ENCODE peak calls at places on chromosomes 11 and 22, in four cellular contexts. K is AG04450, F is right lobe of liver, L is ascending aorta. V is an unnamed sample.

GRCh38 chr11:36953986-36954385 is 355.9 kb upstream of the RAG2 start:
- DNase-seq in F (no peak), L (no peak), K (no peak), V (no peak)

GRCh38 chr22:20258584-20259335 is 9.4 kb downstream of the RTN4R start:
- DNase-seq in L (no peak), K (no peak), F (no peak), V (no peak)

GRCh38 chr11:2305862-2306823 is 4.3 kb downstream of the TSPAN32 start:
- DNase-seq in L (no peak), K (peak; percentile 50), F (peak; percentile 65), V (no peak)

GRCh38 chr11:69335010-69335409 is 41.1 kb downstream of the MYEOV start:
- DNase-seq in K (no peak), F (peak; percentile 21), L (no peak), V (no peak)

GRCh38 chr11:86518211-86518610 is 143.5 kb downstream of the CCDC81 start:
- DNase-seq in L (no peak), F (no peak), K (no peak), V (no peak)

GRCh38 chr11:95821640-95822039 is 31.3 kb downstream of the CEP57 start:
- DNase-seq in F (no peak), L (no peak), K (no peak), V (no peak)

GRCh38 chr11:63489879-63490278 is 1.1 kb downstream of the PLAAT5 start:
- DNase-seq in K (no peak), L (no peak), F (no peak), V (no peak)

GRCh38 chr11:124108158-124108557 is 7.1 kb upstream of the VWA5A start:
- DNase-seq in K (no peak), F (no peak), L (no peak), V (peak; percentile 12)

GRCh38 chr22:50481440-50482106 is at the start of gene ADM2:
- DNase-seq in L (no peak), F (no peak), K (no peak), V (peak; percentile 68)

GRCh38 chr22:31346733-31347250 is 646 bp upstream of the PATZ1 start:
- DNase-seq in F (peak; percentile 88), K (no peak), L (no peak), V (peak; percentile 57)

DNA sequence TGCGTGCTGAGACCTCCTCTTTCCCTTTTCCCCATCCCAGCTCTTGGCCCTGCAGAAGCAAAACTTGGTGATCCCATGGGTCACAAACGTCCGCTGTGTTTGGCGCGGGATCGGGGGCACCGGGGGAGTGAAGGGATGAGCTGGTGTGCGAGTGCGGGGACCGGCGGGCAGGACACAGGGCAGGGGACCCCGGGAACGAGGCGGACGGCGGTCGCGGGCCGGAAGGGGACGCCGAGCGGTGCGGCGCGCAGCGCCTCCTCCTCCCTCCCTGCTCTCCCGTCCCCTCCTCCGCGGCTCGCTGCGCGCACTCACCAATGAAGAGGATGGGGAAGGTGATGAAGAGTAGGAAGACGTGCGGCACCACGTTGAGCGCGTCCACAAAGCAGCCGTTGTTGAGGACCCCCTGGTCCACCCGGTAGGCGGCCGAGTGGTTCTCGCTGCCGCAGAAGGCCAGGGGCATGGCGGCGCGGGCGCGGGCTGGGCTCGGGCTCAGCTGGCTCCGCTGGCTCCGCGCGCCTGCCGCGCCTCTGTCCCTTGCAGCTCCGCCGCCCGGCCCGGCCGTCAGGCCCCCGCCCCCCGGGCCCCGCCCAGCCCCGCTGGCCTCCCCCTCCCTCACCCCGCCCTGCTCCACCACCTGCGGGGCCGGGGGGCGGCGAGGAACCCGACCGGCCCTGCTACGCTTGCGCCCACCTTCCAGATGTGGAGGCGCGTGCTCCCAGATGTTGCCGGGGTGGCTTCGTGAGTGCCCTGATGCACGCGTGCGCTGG is at the start of gene ABCC8:
- DNase-seq in L (no peak), F (no peak), K (no peak), V (peak; percentile 41)
- H3K27me3 ChIP-seq in L (no peaks in the 10 kb centered on the region), F (no peaks in the 10 kb centered on the region), K (peaks cover 34% of the 10 kb centered on the region), V (no peaks in the 10 kb centered on the region)

GRCh38 chr11:130873766-130874165 is 42.5 kb downstream of the SNX19 start:
- DNase-seq in L (no peak), F (no peak), K (no peak), V (no peak)

GRCh38 chr11:130872102-130872501 is 44.2 kb downstream of the SNX19 start:
- DNase-seq in F (no peak), K (no peak), L (no peak), V (no peak)

GRCh38 chr11:130872513-130872912 is 43.8 kb downstream of the SNX19 start:
- DNase-seq in F (no peak), K (no peak), L (no peak), V (no peak)

GRCh38 chr11:130871616-130872015 is 44.7 kb downstream of the SNX19 start:
- DNase-seq in L (no peak), F (no peak), K (no peak), V (no peak)

DNA sequence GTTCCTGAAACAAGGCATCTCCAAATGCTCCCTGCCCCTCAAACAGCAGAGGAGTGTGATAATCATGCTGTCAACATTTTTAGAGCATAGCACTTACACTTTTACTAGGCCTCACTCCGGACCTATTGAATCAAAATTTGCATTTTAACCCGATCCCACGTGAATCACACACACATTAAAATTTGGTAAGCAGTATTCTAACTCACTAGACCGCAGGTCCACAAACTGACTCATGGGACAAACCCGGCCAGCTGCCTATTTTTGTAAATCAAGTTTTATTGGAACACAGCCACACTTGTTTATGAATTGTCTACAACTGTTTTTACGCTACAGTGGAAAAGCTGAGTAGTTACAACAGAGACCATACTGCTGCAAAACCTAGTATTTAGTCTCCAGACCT is 43.3 kb downstream of the SNX19 start:
- DNase-seq in L (no peak), F (no peak), K (peak; percentile 62), V (no peak)
- H3K27ac ChIP-seq in L (peak overlapping the region; percentile 93), F (no peak overlapping the region), K (peak overlapping the region; percentile 87), V (no peak overlapping the region)

GRCh38 chr11:108944486-108945178 is 279.8 kb downstream of the DDX10 start:
- DNase-seq in L (no peak), F (no peak), K (no peak), V (no peak)

GRCh38 chr11:108945341-108945740 is 280.5 kb downstream of the DDX10 start:
- DNase-seq in F (no peak), K (no peak), L (no peak), V (no peak)

GRCh38 chr11:108943853-108944252 is 279.0 kb downstream of the DDX10 start:
- DNase-seq in L (no peak), F (no peak), K (no peak), V (no peak)

GRCh38 chr11:108947654-108948570 is 283.0 kb downstream of the DDX10 start:
- DNase-seq in F (no peak), K (no peak), L (no peak), V (no peak)
- H3K9me3 ChIP-seq in F (no peaks in the 10 kb centered on the region), K (no peaks in the 10 kb centered on the region), L (no peaks in the 10 kb centered on the region), V (no peaks in the 10 kb centered on the region)

DNA sequence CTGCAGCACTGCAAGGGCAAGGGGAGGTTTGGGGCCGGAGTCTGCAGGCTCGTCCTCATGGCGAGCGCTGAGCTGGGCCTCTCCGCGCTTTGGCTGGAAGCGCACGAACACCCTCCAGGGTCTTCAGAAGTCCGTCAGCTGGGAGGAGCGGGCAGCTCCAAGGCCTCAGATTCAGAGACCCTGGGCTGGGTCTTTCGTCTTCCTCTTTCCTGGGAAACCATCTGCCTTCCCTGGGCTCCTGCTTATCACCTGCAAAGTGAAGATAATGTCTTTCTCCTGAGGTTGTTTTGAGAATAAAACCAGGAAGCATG is 525.6 kb downstream of the BRD1 start:
- DNase-seq in K (no peak), F (no peak), L (no peak), V (no peak)
- H3K27me3 ChIP-seq in K (no peaks in the 10 kb centered on the region), F (no peaks in the 10 kb centered on the region), L (no peaks in the 10 kb centered on the region), V (no peaks in the 10 kb centered on the region)

V was measured in thyroid gland.